ENCODE peak calls at places on chromosomes 12 and 14, in nine cellular contexts. C is Peyer's patch; B is left ventricle myocardium inferior; G is colonic mucosa; X is stomach; A is A673; M is CD8-positive, alpha-beta memory T cell; K is kidney; E is tibial artery. O is an unnamed sample.

GRCh38 chr12:93784339-93785086 is 107.3 kb downstream of the CRADD start:
- DNase-seq in C (no peak), B (peak; percentile 30), G (no peak), X (no peak), A (no peak), M (peak; percentile 49), K (no peak), E (peak; percentile 76), O (peak; percentile 88)

GRCh38 chr14:64688801-64689200 is 15.4 kb upstream of the PLEKHG3 start:
- DNase-seq in C (no peak), B (no peak), G (peak; percentile 59), X (no peak), A (no peak), M (no peak), K (no peak), E (no peak), O (peak; percentile 19)

GRCh38 chr12:6218526-6218925 is 18.3 kb downstream of the CD9 start:
- DNase-seq in C (no peak), B (no peak), G (no peak), X (no peak), A (no peak), M (no peak), K (no peak), E (no peak), O (no peak)

GRCh38 chr12:124005736-124006581 is 32.9 kb downstream of the ZNF664 start:
- DNase-seq in C (no peak), B (no peak), G (no peak), X (no peak), A (no peak), M (no peak), K (no peak), E (no peak), O (no peak)

GRCh38 chr12:93139028-93139665 is 210.1 kb upstream of the EEA1 start:
- DNase-seq in C (no peak), B (no peak), G (no peak), X (no peak), A (no peak), M (no peak), K (no peak), E (no peak), O (no peak)

GRCh38 chr12:22313276-22313995 is 21.1 kb downstream of the ST8SIA1 start:
- DNase-seq in C (no peak), B (no peak), G (no peak), X (no peak), A (no peak), M (no peak), K (no peak), E (no peak), O (no peak)

GRCh38 chr14:91388551-91388975 is 29.1 kb downstream of the CCDC88C start:
- DNase-seq in C (no peak), B (no peak), G (no peak), X (no peak), A (no peak), M (peak; percentile 67), K (no peak), E (no peak), O (no peak)

GRCh38 chr12:25783566-25783965 is 174.9 kb upstream of the RASSF8 start:
- DNase-seq in C (no peak), B (no peak), G (no peak), X (no peak), A (no peak), M (no peak), K (no peak), E (no peak), O (no peak)

GRCh38 chr12:108134744-108135143 is 5.7 kb downstream of the WSCD2 start:
- DNase-seq in C (no peak), B (no peak), G (no peak), X (no peak), A (no peak), M (no peak), K (no peak), E (peak; percentile 3), O (no peak)

GRCh38 chr12:108129017-108129812 is at the start of gene WSCD2:
- DNase-seq in C (no peak), B (peak; percentile 24), G (no peak), X (peak; percentile 40), A (peak; percentile 69), M (no peak), K (peak; percentile 75), E (peak; percentile 80), O (no peak)

GRCh38 chr12:108133482-108133881 is 4.4 kb downstream of the WSCD2 start:
- DNase-seq in C (no peak), B (peak; percentile 39), G (no peak), X (no peak), A (no peak), M (no peak), K (no peak), E (no peak), O (no peak)

GRCh38 chr12:108131035-108131434 is 1.9 kb downstream of the WSCD2 start:
- DNase-seq in C (no peak), B (no peak), G (no peak), X (no peak), A (no peak), M (no peak), K (no peak), E (no peak), O (no peak)

DNA sequence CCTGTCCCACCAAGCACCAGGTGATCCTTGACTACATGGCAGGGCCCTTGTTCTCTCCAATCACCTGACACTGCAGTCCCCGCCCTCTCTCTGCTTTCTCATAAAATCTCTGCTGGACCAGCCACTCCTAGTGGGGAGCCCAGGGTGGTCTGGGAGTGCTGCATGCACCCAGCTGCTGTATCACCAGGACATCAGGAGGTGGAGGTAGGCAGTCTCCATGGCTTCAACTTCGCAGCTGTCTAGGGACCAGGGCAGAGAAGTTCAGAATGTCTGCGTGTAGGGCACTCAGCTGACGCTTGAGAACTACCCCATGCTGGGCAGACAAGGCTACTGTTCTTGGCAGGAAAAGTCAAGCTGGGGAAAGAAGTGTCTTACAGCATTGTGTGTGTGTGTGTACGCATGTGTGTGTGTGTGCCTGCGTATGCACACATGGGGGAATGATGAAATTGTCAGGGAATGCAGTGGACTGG is 2.6 kb downstream of the WSCD2 start:
- DNase-seq in C (no peak), B (no peak), G (no peak), X (no peak), A (peak; percentile 12), M (no peak), K (no peak), E (no peak), O (no peak)
- H3K4me3 ChIP-seq in C (no peak overlapping the region), B (no peak overlapping the region), G (no peak overlapping the region), X (no peak overlapping the region), A (no peak overlapping the region), M (no peak overlapping the region), K (no peak overlapping the region), E (no peak overlapping the region), O (no peak overlapping the region)

GRCh38 chr12:57935839-57936512 is 5.4 kb upstream of the ATP23 start:
- DNase-seq in C (peak; percentile 87), B (peak; percentile 88), G (peak; percentile 94), X (peak; percentile 91), A (peak; percentile 95), M (peak; percentile 97), K (peak; percentile 97), E (peak; percentile 94), O (peak; percentile 99)
- H3K4me3 ChIP-seq in C (peak overlapping the region; percentile 57), B (peak overlapping the region; percentile 76), G (peak overlapping the region; percentile 38), X (peak overlapping the region; percentile 56), A (peak overlapping the region; percentile 77), M (peak overlapping the region; percentile 71), K (peak overlapping the region; percentile 94), E (peak overlapping the region; percentile 75), O (peak overlapping the region; percentile 54)

DNA sequence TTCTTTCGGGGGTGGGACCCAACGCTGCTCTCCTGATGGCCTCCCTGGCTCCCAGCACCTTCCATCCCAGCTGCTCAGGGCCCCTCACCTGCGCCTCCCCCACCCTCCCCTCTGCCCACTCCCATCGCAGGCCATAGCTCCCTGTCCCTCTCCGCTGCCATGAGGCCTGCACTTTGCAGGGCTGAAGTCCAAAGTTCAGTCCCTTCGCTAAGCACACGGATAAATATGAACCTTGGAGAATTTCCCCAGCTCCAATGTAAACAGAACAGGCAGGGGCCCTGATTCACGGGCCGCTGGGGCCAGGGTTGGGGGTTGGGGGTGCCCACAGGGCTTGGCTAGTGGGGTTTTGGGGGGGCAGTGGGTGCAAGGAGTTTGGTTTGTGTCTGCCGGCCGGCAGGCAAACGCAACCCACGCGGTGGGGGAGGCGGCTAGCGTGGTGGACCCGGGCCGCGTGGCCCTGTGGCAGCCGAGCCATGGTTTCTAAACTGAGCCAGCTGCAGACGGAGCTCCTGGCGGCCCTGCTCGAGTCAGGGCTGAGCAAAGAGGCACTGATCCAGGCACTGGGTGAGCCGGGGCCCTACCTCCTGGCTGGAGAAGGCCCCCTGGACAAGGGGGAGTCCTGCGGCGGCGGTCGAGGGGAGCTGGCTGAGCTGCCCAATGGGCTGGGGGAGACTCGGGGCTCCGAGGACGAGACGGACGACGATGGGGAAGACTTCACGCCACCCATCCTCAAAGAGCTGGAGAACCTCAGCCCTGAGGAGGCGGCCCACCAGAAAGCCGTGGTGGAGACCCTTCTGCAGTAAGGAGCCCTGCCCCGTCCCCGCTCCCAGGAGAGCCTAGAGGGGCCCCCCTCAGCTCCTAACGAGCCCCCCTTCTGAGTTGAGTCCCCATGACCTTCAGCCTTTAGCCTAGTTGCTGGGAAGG is at the start of gene HNF1A:
- DNase-seq in C (peak; percentile 80), B (no peak), G (peak; percentile 82), X (peak; percentile 75), A (no peak), M (no peak), K (no peak), E (no peak), O (no peak)
- H3K4me3 ChIP-seq in C (peak within 1 kb of the TSS; percentile 72), B (no peak within 1 kb of the TSS), G (peak within 1 kb of the TSS; percentile 55), X (peak within 1 kb of the TSS; percentile 55), A (no peak within 1 kb of the TSS), M (no peak within 1 kb of the TSS), K (peak within 1 kb of the TSS; percentile 90), E (peak within 1 kb of the TSS; percentile 40), O (no peak within 1 kb of the TSS)

GRCh38 chr12:46385439-46385838 is 12.9 kb upstream of the SLC38A2 start:
- DNase-seq in C (no peak), B (no peak), G (no peak), X (no peak), A (no peak), M (no peak), K (no peak), E (no peak), O (no peak)

GRCh38 chr12:46384451-46385301 is 12.1 kb upstream of the SLC38A2 start:
- DNase-seq in C (no peak), B (no peak), G (no peak), X (no peak), A (no peak), M (no peak), K (no peak), E (no peak), O (no peak)

GRCh38 chr12:46387697-46388096 is 15.1 kb upstream of the SLC38A2 start:
- DNase-seq in C (no peak), B (no peak), G (no peak), X (no peak), A (no peak), M (no peak), K (no peak), E (no peak), O (peak; percentile 42)

GRCh38 chr12:46386877-46387629 is 14.5 kb upstream of the SLC38A2 start:
- DNase-seq in C (no peak), B (peak; percentile 48), G (no peak), X (no peak), A (peak; percentile 94), M (no peak), K (peak; percentile 79), E (peak; percentile 84), O (no peak)

DNA sequence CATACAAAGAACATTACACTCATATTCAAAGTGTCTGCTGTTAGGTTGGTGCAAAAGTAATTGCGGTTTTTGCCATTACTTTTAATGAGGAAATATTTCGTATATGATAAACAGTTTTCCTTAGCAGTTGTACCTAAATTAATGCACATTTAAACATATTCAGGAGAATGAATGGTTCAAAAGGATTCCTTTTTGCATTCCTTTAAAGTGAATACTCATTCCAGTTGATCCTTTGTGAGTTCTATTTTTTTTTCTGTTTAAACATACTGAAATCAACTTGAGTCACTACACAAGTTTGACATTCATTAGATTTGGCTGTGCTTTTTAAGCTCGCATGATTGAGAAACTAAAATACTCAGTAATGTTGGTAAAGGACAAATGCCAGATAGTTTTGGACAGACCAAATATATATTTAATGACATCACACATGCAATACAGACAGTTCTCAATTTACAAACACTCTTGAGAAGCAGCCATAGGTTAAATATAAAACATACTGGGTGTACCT is 13.8 kb upstream of the SLC38A2 start:
- DNase-seq in C (no peak), B (no peak), G (no peak), X (no peak), A (peak; percentile 80), M (no peak), K (no peak), E (no peak), O (no peak)
- H3K4me3 ChIP-seq in C (no peak overlapping the region), B (peak overlapping the region; percentile 39), G (no peak overlapping the region), X (no peak overlapping the region), A (peak overlapping the region; percentile 23), M (no peak overlapping the region), K (no peak overlapping the region), E (peak overlapping the region; percentile 21), O (no peak overlapping the region)

O was measured in Jurkat, Clone E6-1.